ENCODE peak calls at places on chromosomes 7 and 10, in seven cellular contexts. One of them, this sample, is unnamed.
A peak's percentile ranks its signal among the peaks of the same experiment; 100 is the strongest.

GRCh38 chr10:79547973-79548372 is 12.2 kb downstream of the SFTPA2 start:
- DNase-seq in GM03348: no peak
- DNase-seq in cerebellar cortex: no peak
- DNase-seq in NCI-H345: no peak
- DNase-seq in choroid plexus epithelial cell: no peak
- DNase-seq in HCT116: no peak
- DNase-seq in activated CD4-positive, alpha-beta T cell treated with anti-CD3 and anti-CD28 coated beads for 36 hours: peak; percentile 12
- DNase-seq in this sample: no peak

GRCh38 chr10:124286621-124287020 is 132.1 kb downstream of the OAT start:
- DNase-seq in HCT116: no peak
- DNase-seq in GM03348: no peak
- DNase-seq in NCI-H345: no peak
- DNase-seq in choroid plexus epithelial cell: no peak
- DNase-seq in cerebellar cortex: no peak
- DNase-seq in activated CD4-positive, alpha-beta T cell treated with anti-CD3 and anti-CD28 coated beads for 36 hours: no peak
- DNase-seq in this sample: no peak

GRCh38 chr7:108078156-108078781 is 51.9 kb downstream of the LAMB4 start:
- DNase-seq in GM03348: no peak
- DNase-seq in cerebellar cortex: no peak
- DNase-seq in HCT116: no peak
- DNase-seq in choroid plexus epithelial cell: no peak
- DNase-seq in activated CD4-positive, alpha-beta T cell treated with anti-CD3 and anti-CD28 coated beads for 36 hours: no peak
- DNase-seq in NCI-H345: no peak
- DNase-seq in this sample: no peak

GRCh38 chr7:30351724-30352123 is 67.3 kb downstream of the ZNRF2 start:
- DNase-seq in NCI-H345: no peak
- DNase-seq in HCT116: no peak
- DNase-seq in choroid plexus epithelial cell: no peak
- DNase-seq in GM03348: no peak
- DNase-seq in cerebellar cortex: no peak
- DNase-seq in activated CD4-positive, alpha-beta T cell treated with anti-CD3 and anti-CD28 coated beads for 36 hours: no peak
- DNase-seq in this sample: no peak

GRCh38 chr7:34330308-34330707 is 327.7 kb upstream of the NPSR1 start:
- DNase-seq in HCT116: no peak
- DNase-seq in cerebellar cortex: no peak
- DNase-seq in NCI-H345: no peak
- DNase-seq in choroid plexus epithelial cell: no peak
- DNase-seq in activated CD4-positive, alpha-beta T cell treated with anti-CD3 and anti-CD28 coated beads for 36 hours: no peak
- DNase-seq in GM03348: no peak
- DNase-seq in this sample: no peak

GRCh38 chr10:18293536-18294510 is 153.6 kb downstream of the CACNB2 start:
- DNase-seq in choroid plexus epithelial cell: no peak
- DNase-seq in NCI-H345: no peak
- DNase-seq in activated CD4-positive, alpha-beta T cell treated with anti-CD3 and anti-CD28 coated beads for 36 hours: no peak
- DNase-seq in HCT116: no peak
- DNase-seq in GM03348: no peak
- DNase-seq in cerebellar cortex: no peak
- DNase-seq in this sample: no peak

GRCh38 chr10:19014034-19014433 is 34.6 kb upstream of the MALRD1 start:
- DNase-seq in HCT116: no peak
- DNase-seq in choroid plexus epithelial cell: peak; percentile 91
- DNase-seq in activated CD4-positive, alpha-beta T cell treated with anti-CD3 and anti-CD28 coated beads for 36 hours: no peak
- DNase-seq in cerebellar cortex: no peak
- DNase-seq in NCI-H345: no peak
- DNase-seq in GM03348: peak; percentile 18
- DNase-seq in this sample: no peak

GRCh38 chr7:91034459-91035368 is 229.5 kb upstream of the FZD1 start:
- DNase-seq in choroid plexus epithelial cell: peak; percentile 78
- DNase-seq in NCI-H345: peak; percentile 84
- DNase-seq in HCT116: peak; percentile 28
- DNase-seq in cerebellar cortex: peak; percentile 88
- DNase-seq in GM03348: peak; percentile 67
- DNase-seq in activated CD4-positive, alpha-beta T cell treated with anti-CD3 and anti-CD28 coated beads for 36 hours: peak; percentile 64
- DNase-seq in this sample: peak; percentile 91

GRCh38 chr7:131623154-131623553 is 66.7 kb upstream of the PODXL start:
- DNase-seq in cerebellar cortex: no peak
- DNase-seq in HCT116: no peak
- DNase-seq in activated CD4-positive, alpha-beta T cell treated with anti-CD3 and anti-CD28 coated beads for 36 hours: no peak
- DNase-seq in choroid plexus epithelial cell: peak; percentile 77
- DNase-seq in NCI-H345: no peak
- DNase-seq in GM03348: no peak
- DNase-seq in this sample: no peak

GRCh38 chr7:3712841-3713240 is 411.8 kb downstream of the SDK1 start:
- DNase-seq in choroid plexus epithelial cell: no peak
- DNase-seq in GM03348: no peak
- DNase-seq in NCI-H345: peak; percentile 2
- DNase-seq in cerebellar cortex: no peak
- DNase-seq in HCT116: no peak
- DNase-seq in activated CD4-positive, alpha-beta T cell treated with anti-CD3 and anti-CD28 coated beads for 36 hours: no peak
- DNase-seq in this sample: no peak

GRCh38 chr10:117318909-117319308 is 56.3 kb downstream of the PDZD8 start:
- DNase-seq in cerebellar cortex: no peak
- DNase-seq in HCT116: no peak
- DNase-seq in choroid plexus epithelial cell: peak; percentile 36
- DNase-seq in activated CD4-positive, alpha-beta T cell treated with anti-CD3 and anti-CD28 coated beads for 36 hours: no peak
- DNase-seq in NCI-H345: no peak
- DNase-seq in GM03348: peak; percentile 13
- DNase-seq in this sample: no peak

GRCh38 chr10:117221156-117221711 is 19.7 kb upstream of the SLC18A2 start:
- DNase-seq in HCT116: peak; percentile 69
- DNase-seq in choroid plexus epithelial cell: no peak
- DNase-seq in NCI-H345: peak; percentile 49
- DNase-seq in cerebellar cortex: no peak
- DNase-seq in activated CD4-positive, alpha-beta T cell treated with anti-CD3 and anti-CD28 coated beads for 36 hours: no peak
- DNase-seq in GM03348: no peak
- DNase-seq in this sample: no peak

GRCh38 chr7:139768249-139768824 is 9.5 kb downstream of the HIPK2 start:
- DNase-seq in HCT116: no peak
- DNase-seq in activated CD4-positive, alpha-beta T cell treated with anti-CD3 and anti-CD28 coated beads for 36 hours: no peak
- DNase-seq in GM03348: no peak
- DNase-seq in cerebellar cortex: no peak
- DNase-seq in choroid plexus epithelial cell: no peak
- DNase-seq in NCI-H345: no peak
- DNase-seq in this sample: no peak

GRCh38 chr7:100372256-100372655 is 1.0 kb upstream of the PILRA start:
- DNase-seq in choroid plexus epithelial cell: peak; percentile 63
- DNase-seq in GM03348: peak; percentile 71
- DNase-seq in HCT116: no peak
- DNase-seq in activated CD4-positive, alpha-beta T cell treated with anti-CD3 and anti-CD28 coated beads for 36 hours: peak; percentile 38
- DNase-seq in NCI-H345: no peak
- DNase-seq in cerebellar cortex: no peak
- DNase-seq in this sample: no peak

GRCh38 chr7:118803-119376 is 73.5 kb upstream of the FAM20C start:
- DNase-seq in NCI-H345: no peak
- DNase-seq in choroid plexus epithelial cell: peak; percentile 35
- DNase-seq in cerebellar cortex: no peak
- DNase-seq in HCT116: no peak
- DNase-seq in activated CD4-positive, alpha-beta T cell treated with anti-CD3 and anti-CD28 coated beads for 36 hours: no peak
- DNase-seq in GM03348: no peak
- DNase-seq in this sample: no peak

GRCh38 chr10:113381906-113382562 is 170.8 kb upstream of the HABP2 start:
- DNase-seq in NCI-H345: no peak
- DNase-seq in choroid plexus epithelial cell: peak; percentile 91
- DNase-seq in HCT116: no peak
- DNase-seq in activated CD4-positive, alpha-beta T cell treated with anti-CD3 and anti-CD28 coated beads for 36 hours: peak; percentile 12
- DNase-seq in cerebellar cortex: no peak
- DNase-seq in GM03348: peak; percentile 79
- DNase-seq in this sample: no peak

GRCh38 chr7:2856388-2857169 is 12.5 kb upstream of the GNA12 start:
- DNase-seq in cerebellar cortex: no peak
- DNase-seq in GM03348: no peak
- DNase-seq in activated CD4-positive, alpha-beta T cell treated with anti-CD3 and anti-CD28 coated beads for 36 hours: no peak
- DNase-seq in HCT116: no peak
- DNase-seq in NCI-H345: peak; percentile 17
- DNase-seq in choroid plexus epithelial cell: peak; percentile 52
- DNase-seq in this sample: peak; percentile 33

GRCh38 chr7:90412458-90413184 is 9.4 kb downstream of the CLDN12 start:
- DNase-seq in choroid plexus epithelial cell: peak; percentile 29
- DNase-seq in HCT116: peak; percentile 15
- DNase-seq in cerebellar cortex: no peak
- DNase-seq in GM03348: no peak
- DNase-seq in NCI-H345: no peak
- DNase-seq in activated CD4-positive, alpha-beta T cell treated with anti-CD3 and anti-CD28 coated beads for 36 hours: peak; percentile 48
- DNase-seq in this sample: no peak

GRCh38 chr10:52818019-52818418 is 45.4 kb upstream of the MBL2 start:
- DNase-seq in GM03348: peak; percentile 11
- DNase-seq in NCI-H345: peak; percentile 56
- DNase-seq in choroid plexus epithelial cell: peak; percentile 85
- DNase-seq in activated CD4-positive, alpha-beta T cell treated with anti-CD3 and anti-CD28 coated beads for 36 hours: no peak
- DNase-seq in cerebellar cortex: peak; percentile 62
- DNase-seq in HCT116: peak; percentile 41
- DNase-seq in this sample: peak; percentile 44

This sample was measured in NCI-H774.